ENCODE peak calls at places on chromosomes 12 and 14, in nine cellular contexts. X, D, R, C, E, S, Y, K and J are unnamed samples.

GRCh38 chr12:112869091-112869490 is 37.7 kb upstream of the OAS1 start:
- DNase-seq in K (no peak), S (no peak), D (no peak), Y (no peak), E (no peak), R (no peak), C (no peak), X (no peak), J (no peak)

GRCh38 chr12:131007031-131007793 is 53.5 kb downstream of the ADGRD1 start:
- DNase-seq in K (no peak), S (no peak), E (no peak), X (peak), D (no peak), R (peak), Y (no peak), C (no peak), J (peak)

GRCh38 chr14:64303471-64303917 is 9.3 kb upstream of the ESR2 start:
- DNase-seq in X (peak), K (no peak), C (peak), Y (peak), E (no peak), D (peak), R (no peak), S (peak), J (peak)

GRCh38 chr14:53951661-53952265 is 4.9 kb downstream of the BMP4 start:
- DNase-seq in Y (no peak), R (no peak), K (no peak), E (no peak), D (no peak), C (no peak), X (no peak), S (peak), J (no peak)

GRCh38 chr12:99043319-99043914 is 398.3 kb downstream of the APAF1 start:
- DNase-seq in Y (peak), R (peak), E (peak), X (peak), K (peak), S (peak), D (peak), C (peak), J (peak)

GRCh38 chr12:104960464-104960863 is 2.4 kb upstream of the SLC41A2 start:
- DNase-seq in X (no peak), D (no peak), S (no peak), C (no peak), K (no peak), E (no peak), R (no peak), Y (no peak), J (no peak)

GRCh38 chr14:54685286-54685845 is 118.4 kb downstream of the SAMD4A start:
- DNase-seq in C (no peak), Y (peak), K (no peak), E (no peak), S (no peak), D (no peak), X (no peak), R (no peak), J (peak)

GRCh38 chr14:101082436-101083384 is 179.2 kb upstream of the RTL1 start:
- DNase-seq in Y (no peak), R (peak), D (no peak), K (no peak), E (no peak), C (no peak), S (peak), X (peak), J (no peak)

GRCh38 chr12:56385873-56386272 is 23.2 kb upstream of the APOF start:
- DNase-seq in Y (no peak), D (no peak), X (no peak), E (no peak), R (no peak), K (no peak), C (peak), S (no peak), J (no peak)

GRCh38 chr12:879641-880040 is 69.9 kb downstream of the RAD52 start:
- DNase-seq in X (no peak), D (peak), R (no peak), E (no peak), S (no peak), Y (peak), C (no peak), K (peak), J (peak)

GRCh38 chr14:32623300-32624093 is 294.4 kb downstream of the AKAP6 start:
- DNase-seq in S (no peak), K (no peak), Y (peak), X (no peak), D (peak), R (no peak), C (no peak), E (no peak), J (peak)

GRCh38 chr14:54001189-54001878 is 44.7 kb upstream of the BMP4 start:
- DNase-seq in X (peak), R (no peak), D (no peak), K (no peak), C (no peak), E (no peak), Y (peak), S (peak), J (no peak)

GRCh38 chr12:93540506-93540905 is 32.0 kb upstream of the SOCS2 start:
- DNase-seq in D (no peak), K (peak), Y (no peak), E (no peak), R (no peak), S (no peak), X (no peak), C (no peak), J (peak)

GRCh38 chr14:103519837-103520212 is 2.8 kb downstream of the CKB start:
- DNase-seq in S (no peak), Y (no peak), X (no peak), C (no peak), R (peak), E (no peak), K (no peak), D (no peak), J (no peak)

GRCh38 chr12:65590318-65590717 is 234.0 kb upstream of the HMGA2 start:
- DNase-seq in E (no peak), D (no peak), C (no peak), K (no peak), Y (no peak), X (no peak), S (no peak), R (no peak), J (no peak)

GRCh38 chr12:29782285-29782820 is 1.4 kb downstream of the TMTC1 start:
- DNase-seq in S (no peak), K (no peak), C (peak), Y (peak), D (peak), R (no peak), E (no peak), X (no peak), J (peak)

GRCh38 chr14:103512701-103513611 is 9.7 kb downstream of the CKB start:
- DNase-seq in C (peak), K (no peak), D (peak), Y (peak), E (no peak), S (peak), X (peak), R (peak), J (peak)

GRCh38 chr14:94129758-94130414 is 482 bp upstream of the IFI27L2 start:
- DNase-seq in S (peak), E (no peak), X (peak), Y (peak), D (peak), K (no peak), C (peak), R (peak), J (peak)

GRCh38 chr14:55274144-55274543 is 2.9 kb downstream of the FBXO34 start:
- DNase-seq in X (no peak), S (no peak), D (no peak), Y (no peak), R (no peak), E (no peak), K (no peak), C (no peak), J (no peak)

GRCh38 chr12:131869871-131870418 is 24.5 kb upstream of the ULK1 start:
- DNase-seq in S (no peak), K (no peak), C (no peak), D (peak), X (no peak), E (no peak), Y (peak), R (no peak), J (peak)

GRCh38 chr12:49133014-49133413 is 1.8 kb upstream of the TUBA1B start:
- DNase-seq in K (no peak), S (no peak), X (peak), R (no peak), E (no peak), D (no peak), Y (no peak), C (no peak), J (no peak)

GRCh38 chr12:89709994-89710872 is 1.6 kb upstream of the ATP2B1 start:
- DNase-seq in R (peak), X (peak), D (peak), S (peak), C (no peak), K (no peak), Y (no peak), E (peak), J (peak)

GRCh38 chr12:57735198-57735855 is 3.2 kb downstream of the AGAP2 start:
- DNase-seq in C (peak), Y (no peak), R (peak), E (no peak), D (no peak), S (no peak), K (no peak), X (no peak), J (no peak)

GRCh38 chr12:55842681-55843429 is at the start of gene MMP19:
- DNase-seq in Y (peak), E (no peak), C (no peak), D (peak), S (peak), X (no peak), K (no peak), R (no peak), J (peak)

GRCh38 chr14:75018684-75019083 is 16.0 kb downstream of the EIF2B2 start:
- DNase-seq in C (no peak), K (no peak), R (no peak), X (no peak), Y (no peak), E (no peak), D (no peak), S (no peak), J (no peak)

GRCh38 chr14:95255487-95255886 is 64.2 kb downstream of the CLMN start:
- DNase-seq in E (no peak), S (peak), Y (peak), D (peak), C (no peak), X (no peak), R (no peak), K (no peak), J (peak)

GRCh38 chr12:119649202-119649808 is 18.6 kb upstream of the PRKAB1 start:
- DNase-seq in X (no peak), Y (no peak), E (no peak), C (peak), S (no peak), K (no peak), D (no peak), R (no peak), J (no peak)

GRCh38 chr12:52920937-52921336 is 16.1 kb upstream of the KRT8 start:
- DNase-seq in S (peak), E (no peak), X (no peak), C (no peak), R (no peak), K (no peak), Y (no peak), D (peak), J (peak)

GRCh38 chr12:96901175-96901574 is 5.9 kb upstream of the NEDD1 start:
- DNase-seq in R (no peak), D (no peak), X (no peak), C (no peak), K (no peak), Y (no peak), S (no peak), E (no peak), J (no peak)

GRCh38 chr14:74836251-74836957 is 39.5 kb downstream of the PROX2 start:
- DNase-seq in K (no peak), S (no peak), R (no peak), X (peak), D (peak), E (no peak), C (no peak), Y (peak), J (no peak)

GRCh38 chr12:98532687-98533304 is 17.4 kb downstream of the TMPO start:
- DNase-seq in X (peak), K (no peak), E (no peak), Y (peak), R (no peak), S (peak), D (peak), C (peak), J (peak)

GRCh38 chr12:105331805-105332251 is 1.3 kb downstream of the C12orf75 start:
- DNase-seq in Y (no peak), S (peak), C (no peak), E (no peak), X (peak), R (no peak), K (no peak), D (no peak), J (no peak)

GRCh38 chr12:41745593-41745992 is 399.1 kb downstream of the GXYLT1 start:
- DNase-seq in D (no peak), E (no peak), K (no peak), C (no peak), R (no peak), Y (no peak), X (no peak), S (peak), J (no peak)

GRCh38 chr14:96304956-96305355 is 48.9 kb downstream of the BDKRB1 start:
- DNase-seq in Y (no peak), X (no peak), K (no peak), D (no peak), E (no peak), R (no peak), C (no peak), S (peak), J (no peak)

GRCh38 chr14:24459331-24459730 is 16.8 kb upstream of the SDR39U1 start:
- DNase-seq in C (no peak), X (no peak), R (no peak), K (no peak), E (no peak), S (no peak), Y (no peak), D (no peak), J (no peak)

GRCh38 chr12:67457799-67458680 is 188.9 kb downstream of the CAND1 start:
- DNase-seq in K (no peak), S (no peak), Y (no peak), D (no peak), C (no peak), X (no peak), E (no peak), R (no peak), J (peak)

GRCh38 chr12:69519871-69520270 is 49.7 kb downstream of the FRS2 start:
- DNase-seq in R (no peak), E (no peak), Y (peak), K (no peak), X (no peak), S (no peak), D (no peak), C (no peak), J (no peak)

GRCh38 chr12:127779301-127780045 is 487.5 kb upstream of the TMEM132C start:
- DNase-seq in D (no peak), X (no peak), K (no peak), E (no peak), S (peak), C (no peak), Y (peak), R (no peak), J (peak)